ENCODE peak calls at places on chromosomes 13 and 19, in four cellular contexts. D is left ventricle myocardium inferior, W is PC-9, B is left lung. N is an unnamed sample.

GRCh38 chr19:1068111-1069001 is 1.4 kb downstream of the ARHGAP45 start:
- DNase-seq in D (peak), W (no peak), B (peak), N (peak)

GRCh38 chr19:48591021-48591420 is 15.5 kb upstream of the SPACA4 start:
- DNase-seq in W (no peak), D (no peak), B (no peak), N (no peak)

GRCh38 chr19:40392894-40393517 is 3.0 kb upstream of the HIPK4 start:
- DNase-seq in B (no peak), W (peak), D (no peak), N (peak)

GRCh38 chr13:68099616-68100015 is 869.5 kb upstream of the PCDH9 start:
- DNase-seq in D (no peak), B (no peak), W (no peak), N (no peak)

GRCh38 chr19:16445238-16446107 is 26.3 kb downstream of the EPS15L1 start:
- DNase-seq in B (peak), W (no peak), D (no peak), N (peak)

GRCh38 chr13:108407495-108407894 is 138.0 kb downstream of the TNFSF13B start:
- DNase-seq in D (no peak), B (no peak), W (no peak), N (no peak)

GRCh38 chr19:32876919-32877285 is 7.3 kb upstream of the SLC7A9 start:
- DNase-seq in B (no peak), W (peak), D (no peak), N (no peak)

GRCh38 chr13:34776390-34776981 is 165.6 kb upstream of the NBEA start:
- DNase-seq in B (no peak), W (no peak), D (no peak), N (no peak)

GRCh38 chr19:728011-728410 is 19.3 kb downstream of the PALM start:
- DNase-seq in W (no peak), D (peak), B (peak), N (no peak)

GRCh38 chr19:19488875-19489690 is 26.3 kb downstream of the TSSK6 start:
- DNase-seq in D (peak), B (peak), W (peak), N (peak)

GRCh38 chr13:83215627-83216026 is 666.6 kb downstream of the SLITRK1 start:
- DNase-seq in W (no peak), D (no peak), B (no peak), N (no peak)

GRCh38 chr19:13099073-13099999 is 3.3 kb downstream of the LYL1 start:
- DNase-seq in D (peak), W (no peak), B (peak), N (peak)

GRCh38 chr19:952680-953500 is 27.1 kb downstream of the ARID3A start:
- DNase-seq in D (no peak), B (peak), W (peak), N (no peak)

GRCh38 chr19:3403489-3404323 is 37.3 kb downstream of the NFIC start:
- DNase-seq in B (peak), W (no peak), D (peak), N (no peak)

GRCh38 chr13:99746857-99747710 is 224.5 kb downstream of the ZIC5 start:
- DNase-seq in W (no peak), D (no peak), B (no peak), N (no peak)

GRCh38 chr13:98180092-98180491 is 3.0 kb upstream of the RNF113B start:
- DNase-seq in D (no peak), W (no peak), B (no peak), N (no peak)

GRCh38 chr19:12995596-12996541 is 594 bp downstream of the NFIX start:
- DNase-seq in D (no peak), W (no peak), B (no peak), N (peak)

GRCh38 chr13:59203855-59204254 is 959.9 kb downstream of the DIAPH3 start:
- DNase-seq in B (no peak), W (no peak), D (no peak), N (no peak)
- TF ChIP-seq CTCF in B (no peak), W (no peak), D (no peak), N (no peak)

GRCh38 chr19:41431426-41432386 is 4.5 kb upstream of the B3GNT8 start:
- DNase-seq in W (no peak), B (peak), D (peak), N (no peak)
- TF ChIP-seq CTCF in W (peak), B (no peak), D (peak), N (no peak)

GRCh38 chr19:46580247-46580646 is 20.9 kb upstream of the CALM3 start:
- DNase-seq in D (no peak), B (no peak), W (no peak), N (no peak)

GRCh38 chr19:46578450-46578849 is 22.7 kb upstream of the CALM3 start:
- DNase-seq in B (no peak), W (no peak), D (no peak), N (no peak)

GRCh38 chr19:46574533-46574932 is 26.6 kb upstream of the CALM3 start:
- DNase-seq in W (no peak), B (no peak), D (no peak), N (no peak)

GRCh38 chr19:46573679-46574522 is 27.2 kb upstream of the CALM3 start:
- DNase-seq in W (no peak), D (no peak), B (no peak), N (no peak)

DNA sequence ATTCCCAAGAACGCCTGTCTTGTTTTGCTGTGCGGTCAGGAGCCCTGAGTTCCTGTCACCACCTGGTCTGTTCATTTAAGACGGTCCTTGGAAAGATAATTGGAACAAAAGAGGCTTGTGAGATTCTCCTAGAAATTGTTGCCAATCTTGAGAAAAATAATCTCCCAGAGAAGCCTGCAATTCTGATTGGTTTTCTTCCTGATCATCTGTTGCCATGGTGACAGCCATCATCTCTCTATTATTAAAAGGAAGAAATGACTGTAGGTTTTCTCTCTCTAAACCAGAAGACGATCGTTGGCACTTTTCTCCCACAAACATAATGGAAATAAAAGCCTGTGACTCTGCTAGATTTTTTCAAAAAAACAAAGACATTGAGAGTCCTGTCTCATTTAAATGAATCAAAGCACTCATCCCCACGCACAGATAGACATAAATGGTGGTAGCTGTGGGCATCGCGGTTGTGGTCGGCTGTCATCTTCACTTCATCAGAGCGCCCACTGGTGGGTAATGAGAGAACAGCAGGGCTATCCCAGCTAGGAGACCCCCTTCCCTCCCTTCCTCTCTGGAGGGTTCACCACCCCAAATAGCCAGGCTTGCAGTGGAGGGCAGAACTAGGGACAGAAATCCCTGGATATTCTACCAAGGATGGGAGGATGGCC is 21.7 kb upstream of the CALM3 start:
- DNase-seq in D (no peak), B (no peak), W (no peak), N (peak)
- TF ChIP-seq CTCF in D (peak), B (no peak), W (no peak), N (no peak)

DNA sequence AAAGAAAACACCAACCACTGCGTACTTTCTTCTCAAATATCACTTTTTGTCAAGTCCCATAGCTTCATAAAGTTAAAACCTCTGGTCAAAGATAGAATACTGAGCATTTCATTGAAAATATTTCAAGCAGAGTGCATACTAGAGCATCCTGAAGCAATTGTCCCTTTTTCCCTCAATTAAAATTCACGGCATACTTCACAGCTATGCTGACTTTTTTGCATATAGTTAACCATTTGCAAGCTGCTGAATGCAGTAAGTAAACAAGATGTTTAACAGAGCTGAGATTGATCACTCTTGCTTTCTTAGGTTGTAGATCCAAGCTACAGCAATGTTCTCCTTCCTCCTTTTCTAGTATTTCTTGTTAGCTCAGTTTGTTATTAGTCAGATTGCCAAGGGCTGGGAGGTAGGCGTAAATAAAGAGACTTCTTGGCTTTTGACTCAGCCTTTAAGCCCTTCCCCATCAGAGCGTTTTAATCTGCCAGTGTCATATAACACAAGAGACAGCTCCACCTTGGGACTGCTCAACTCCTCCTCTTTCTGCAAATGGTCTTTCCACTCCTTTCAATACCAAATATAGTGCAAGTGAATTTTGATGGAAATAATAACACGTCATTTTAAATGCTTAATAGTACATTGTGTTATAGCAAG is at the start of gene SLITRK6:
- DNase-seq in B (no peak), W (peak), D (no peak), N (no peak)
- TF ChIP-seq CTCF in B (no peak), W (no peak), D (no peak), N (no peak)

GRCh38 chr13:30785146-30785845 is 50.0 kb downstream of the ALOX5AP start:
- DNase-seq in W (no peak), B (no peak), D (no peak), N (no peak)
- TF ChIP-seq CTCF in W (no peak), B (no peak), D (no peak), N (no peak)

GRCh38 chr19:10230155-10230903 is 802 bp downstream of the S1PR2 start:
- DNase-seq in B (no peak), D (peak), W (peak), N (peak)
- TF ChIP-seq CTCF in B (no peak), D (no peak), W (no peak), N (no peak)

GRCh38 chr13:22014469-22014868 is 343.6 kb downstream of the FGF9 start:
- DNase-seq in D (no peak), W (no peak), B (no peak), N (no peak)

GRCh38 chr13:22012676-22013075 is 341.8 kb downstream of the FGF9 start:
- DNase-seq in D (no peak), B (no peak), W (no peak), N (no peak)

GRCh38 chr13:22018297-22019210 is 347.7 kb downstream of the FGF9 start:
- DNase-seq in D (no peak), W (no peak), B (no peak), N (no peak)

DNA sequence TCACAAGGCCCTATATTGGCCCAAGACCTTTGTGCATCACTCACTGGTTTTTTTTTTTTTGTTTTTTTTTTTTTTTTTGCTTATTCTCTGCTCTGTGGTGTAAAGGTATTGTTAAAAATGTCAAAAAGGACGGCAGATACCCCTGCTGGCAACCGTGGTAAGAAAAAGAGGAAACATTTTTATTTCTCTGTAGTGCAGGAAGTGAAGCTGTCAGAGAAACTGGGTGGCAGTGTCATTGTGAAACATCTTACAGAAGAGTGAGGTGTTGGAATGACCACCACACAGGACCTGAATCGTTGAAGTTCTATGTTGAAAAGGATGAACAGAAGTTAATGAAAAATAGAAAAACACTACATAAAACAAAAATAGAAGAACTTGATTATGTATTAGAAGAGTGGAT is 346.4 kb downstream of the FGF9 start:
- DNase-seq in B (no peak), W (no peak), D (no peak), N (no peak)
- TF ChIP-seq CTCF in B (no peak), W (no peak), D (no peak), N (no peak)